ENCODE peak calls at places on chromosomes 1 and 21, in five cellular contexts. Q, I, L, R and C are unnamed samples.

GRCh38 chr1:1957533-1957961 is 38.5 kb upstream of the TMEM52 start:
- DNase-seq in Q (no peak), I (no peak), L (no peak), R (no peak), C (no peak)

GRCh38 chr1:231626951-231627614 is 493 bp downstream of the DISC1 start:
- DNase-seq in Q (peak; percentile 44), I (peak; percentile 49), L (peak; percentile 72), R (peak; percentile 19), C (peak; percentile 31)

GRCh38 chr1:161313554-161314200 is 504 bp upstream of the SDHC start:
- DNase-seq in Q (no peak), I (no peak), L (no peak), R (no peak), C (no peak)

GRCh38 chr1:37734629-37735591 is 30.0 kb downstream of the EPHA10 start:
- DNase-seq in Q (no peak), I (no peak), L (no peak), R (no peak), C (no peak)

GRCh38 chr1:158117854-158118691 is 62.6 kb upstream of the CD1D start:
- DNase-seq in Q (peak; percentile 27), I (peak; percentile 35), L (no peak), R (peak; percentile 57), C (peak; percentile 16)

GRCh38 chr1:7539772-7540175 is 231.3 kb upstream of the VAMP3 start:
- DNase-seq in Q (no peak), I (peak; percentile 62), L (peak; percentile 41), R (peak; percentile 74), C (no peak)

GRCh38 chr1:162111572-162111971 is 42.1 kb downstream of the NOS1AP start:
- DNase-seq in Q (no peak), I (no peak), L (no peak), R (no peak), C (no peak)

GRCh38 chr1:245096330-245097066 is 58.3 kb upstream of the KIF26B start:
- DNase-seq in Q (no peak), I (no peak), L (peak; percentile 21), R (no peak), C (no peak)

GRCh38 chr1:226064168-226064815 is 1.8 kb downstream of the H3-3A start:
- DNase-seq in Q (no peak), I (peak; percentile 36), L (no peak), R (peak; percentile 26), C (no peak)

GRCh38 chr21:23936224-23936623 is 1671.1 kb downstream of the MRPL39 start:
- DNase-seq in Q (no peak), I (no peak), L (no peak), R (peak; percentile 0), C (no peak)

GRCh38 chr1:198530964-198531363 is 9.5 kb downstream of the ATP6V1G3 start:
- DNase-seq in Q (no peak), I (no peak), L (no peak), R (no peak), C (no peak)

GRCh38 chr1:240027059-240027462 is 64.6 kb upstream of the FMN2 start:
- DNase-seq in Q (no peak), I (no peak), L (peak; percentile 33), R (peak; percentile 59), C (no peak)

GRCh38 chr1:229229721-229230135 is 41.2 kb upstream of the RAB4A start:
- DNase-seq in Q (peak; percentile 70), I (peak; percentile 76), L (peak; percentile 87), R (no peak), C (peak; percentile 85)

GRCh38 chr1:41538741-41539415 is 54.4 kb upstream of the EDN2 start:
- DNase-seq in Q (no peak), I (no peak), L (no peak), R (no peak), C (no peak)

GRCh38 chr1:247386217-247386616 is 29.8 kb upstream of the NLRP3 start:
- DNase-seq in Q (no peak), I (no peak), L (no peak), R (no peak), C (no peak)

GRCh38 chr21:17674106-17674505 is 61.4 kb upstream of the BTG3 start:
- DNase-seq in Q (no peak), I (no peak), L (no peak), R (no peak), C (no peak)

GRCh38 chr21:46066843-46067331 is 31.0 kb upstream of the COL6A2 start:
- DNase-seq in Q (no peak), I (peak; percentile 49), L (no peak), R (no peak), C (no peak)

GRCh38 chr1:68961143-68961542 is 464.3 kb upstream of the DEPDC1 start:
- DNase-seq in Q (no peak), I (no peak), L (no peak), R (no peak), C (no peak)

GRCh38 chr1:156815307-156815826 is 1.3 kb downstream of the SH2D2A start:
- DNase-seq in Q (peak; percentile 26), I (no peak), L (peak; percentile 55), R (peak; percentile 34), C (no peak)

GRCh38 chr1:113416515-113416914 is 26.2 kb downstream of the MAGI3 start:
- DNase-seq in Q (no peak), I (no peak), L (no peak), R (no peak), C (no peak)

GRCh38 chr1:156295391-156295947 is at the start of gene GLMP:
- DNase-seq in Q (peak; percentile 49), I (peak; percentile 78), L (peak; percentile 63), R (peak; percentile 66), C (peak; percentile 77)

GRCh38 chr1:26768755-26769154 is 19.0 kb upstream of the PIGV start:
- DNase-seq in Q (no peak), I (no peak), L (peak; percentile 43), R (no peak), C (peak; percentile 60)

GRCh38 chr1:230037261-230037660 is 29.8 kb upstream of the GALNT2 start:
- DNase-seq in Q (no peak), I (no peak), L (no peak), R (no peak), C (no peak)

GRCh38 chr1:184299076-184299790 is 87.6 kb upstream of the C1orf21 start:
- DNase-seq in Q (no peak), I (no peak), L (no peak), R (no peak), C (no peak)

GRCh38 chr1:22273686-22274681 is 131.1 kb upstream of the WNT4 start:
- DNase-seq in Q (no peak), I (no peak), L (no peak), R (no peak), C (no peak)

GRCh38 chr1:53559391-53559815 is 100.2 kb downstream of the DMRTB1 start:
- DNase-seq in Q (no peak), I (no peak), L (no peak), R (no peak), C (no peak)

GRCh38 chr1:202029171-202029665 is 18.8 kb downstream of the ELF3 start:
- DNase-seq in Q (no peak), I (no peak), L (no peak), R (peak; percentile 83), C (no peak)

GRCh38 chr1:56644064-56644940 is 812 bp upstream of the PRKAA2 start:
- DNase-seq in Q (no peak), I (no peak), L (no peak), R (peak; percentile 31), C (no peak)

GRCh38 chr1:182035097-182035770 is 26.3 kb downstream of the ZNF648 start:
- DNase-seq in Q (no peak), I (no peak), L (no peak), R (peak; percentile 39), C (no peak)

GRCh38 chr1:210232524-210233215 is at the start of gene SERTAD4:
- DNase-seq in Q (no peak), I (peak; percentile 57), L (no peak), R (no peak), C (peak; percentile 83)

GRCh38 chr1:64664287-64664686 is 80.6 kb upstream of the RAVER2 start:
- DNase-seq in Q (no peak), I (no peak), L (no peak), R (no peak), C (no peak)

GRCh38 chr1:119298687-119299086 is 69.9 kb upstream of the HAO2 start:
- DNase-seq in Q (no peak), I (no peak), L (no peak), R (no peak), C (no peak)

GRCh38 chr21:41627428-41627827 is 119.5 kb upstream of the TMPRSS2 start:
- DNase-seq in Q (no peak), I (no peak), L (no peak), R (no peak), C (no peak)

DNA sequence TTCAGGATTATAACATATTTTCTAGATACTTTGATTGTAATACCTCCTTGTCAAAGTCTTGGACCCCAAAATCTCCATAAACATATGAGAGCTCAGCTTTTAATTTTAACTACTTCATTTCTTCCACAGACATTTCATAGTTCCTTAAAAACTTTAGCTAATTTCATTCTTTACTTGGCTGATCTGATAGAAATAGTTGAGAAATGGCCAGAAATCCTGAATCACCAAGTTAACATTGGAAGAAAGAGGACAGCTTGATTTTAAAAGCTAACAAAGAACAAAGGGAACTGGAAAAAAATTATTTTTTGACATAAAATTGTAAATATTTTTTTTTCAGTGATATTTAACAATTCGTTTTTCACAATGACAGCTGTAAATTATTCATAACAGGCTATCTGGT is 216.5 kb downstream of the NTNG1 start:
- DNase-seq in Q (no peak), I (no peak), L (no peak), R (no peak), C (no peak)
- H3K4me3 ChIP-seq in Q (no peak overlapping the region), I (no peak overlapping the region), L (no peak overlapping the region), R (no peak overlapping the region), C (no peak overlapping the region)

DNA sequence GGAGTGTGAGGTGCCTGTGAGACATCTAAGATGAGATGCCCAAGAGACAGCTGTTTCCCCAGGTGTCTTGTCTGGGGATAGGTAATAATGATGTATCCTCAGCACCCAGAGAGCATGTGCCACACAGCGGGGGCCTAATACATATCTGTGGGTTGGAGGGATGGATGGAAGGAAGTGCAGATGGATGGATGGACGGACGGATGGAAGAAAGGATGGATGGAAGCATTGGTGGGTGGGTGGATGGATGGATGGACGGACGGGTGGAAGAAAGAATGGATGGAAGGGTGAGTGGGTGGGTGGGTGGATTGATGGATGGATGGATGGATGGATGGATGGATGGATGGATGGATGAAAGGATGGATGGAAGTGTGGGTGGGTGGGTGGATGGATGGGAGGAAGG is 78.5 kb upstream of the EFHD2 start:
- DNase-seq in Q (no peak), I (no peak), L (no peak), R (no peak), C (no peak)
- H3K4me1 ChIP-seq in Q (peaks cover 21% of the 10 kb centered on the region), I (peaks cover 27% of the 10 kb centered on the region), L (peaks cover 26% of the 10 kb centered on the region), R (peaks cover 5% of the 10 kb centered on the region), C (no peaks in the 10 kb centered on the region)

GRCh38 chr1:12609469-12610003 is 8.5 kb downstream of the DHRS3 start:
- DNase-seq in Q (no peak), I (no peak), L (no peak), R (no peak), C (no peak)
- TF ChIP-seq POLR2A in Q (no peak), I (no peak), L (no peak), R (no peak), C (no peak)

DNA sequence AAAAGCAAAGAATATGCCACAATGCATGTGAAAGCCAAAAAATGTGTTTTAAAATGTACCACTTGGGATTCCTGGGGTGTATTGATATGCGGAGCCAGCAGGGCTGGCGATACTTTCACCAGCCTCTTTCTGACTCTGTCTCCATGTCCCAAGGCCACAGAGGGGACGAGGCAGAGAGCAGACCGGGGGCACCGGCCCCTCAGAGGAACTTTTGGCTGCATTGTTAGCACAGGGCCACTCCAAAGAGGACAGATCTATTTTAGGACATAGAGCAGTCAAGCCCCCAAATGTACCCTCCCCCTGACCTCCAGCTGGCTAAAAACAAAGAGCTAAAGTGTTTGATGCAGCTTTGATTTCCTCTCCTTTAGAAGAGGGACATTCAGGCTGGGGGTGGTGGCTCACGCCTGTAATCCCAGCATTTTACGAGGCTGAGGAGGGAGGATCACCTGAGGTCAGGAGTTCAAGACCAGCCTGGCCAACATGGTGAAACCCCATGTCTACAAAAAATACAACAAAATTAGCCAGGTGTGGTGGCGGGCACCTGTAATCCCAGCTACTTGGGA is 25.6 kb upstream of the ZNF436 start:
- DNase-seq in Q (no peak), I (no peak), L (peak; percentile 57), R (no peak), C (no peak)
- H3K4me3 ChIP-seq in Q (no peak overlapping the region), I (no peak overlapping the region), L (no peak overlapping the region), R (no peak overlapping the region), C (no peak overlapping the region)